ENCODE peak calls at places on chromosomes 2 and 18, in six cellular contexts. W is activated T-helper 9 cell treated with anti-CD3 and anti-CD28 coated beads, Interleukin-2, amount 50 U/mL, for 16 hours; J is adrenal gland; P is activated CD8-positive, alpha-beta T cell treated with anti-CD3 and anti-CD28 coated beads for 36 hours; I is NCI-H1092 treated with DMSO at 0.1 percent for 48 hours; X is NCI-H748 treated with DMSO at 0.1 percent for 48 hours. E is an unnamed sample.

GRCh38 chr2:204010611-204011560 is 74.3 kb downstream of the ICOS start:
- DNase-seq in I (no peak), P (no peak), W (no peak), X (no peak), J (no peak), E (no peak)

GRCh38 chr18:12934454-12935071 is 13.2 kb upstream of the SEH1L start:
- DNase-seq in J (peak; percentile 86), W (peak; percentile 61), P (peak; percentile 89), X (peak; percentile 46), I (peak; percentile 46), E (peak; percentile 87)

GRCh38 chr18:24055009-24055804 is 40.7 kb downstream of the TTC39C start:
- DNase-seq in J (no peak), X (no peak), W (no peak), I (no peak), P (no peak), E (no peak)

GRCh38 chr2:36294290-36294689 is 61.3 kb upstream of the CRIM1 start:
- DNase-seq in I (no peak), J (no peak), P (peak; percentile 42), W (peak; percentile 9), X (no peak), E (no peak)

GRCh38 chr2:236617796-236618195 is 48.2 kb downstream of the ACKR3 start:
- DNase-seq in X (no peak), W (no peak), I (no peak), J (no peak), P (no peak), E (no peak)

GRCh38 chr2:216229488-216229887 is 120.3 kb downstream of the XRCC5 start:
- DNase-seq in W (no peak), P (no peak), J (no peak), X (no peak), I (no peak), E (no peak)

GRCh38 chr18:47755102-47755456 is 175.4 kb downstream of the SMAD2 start:
- DNase-seq in W (no peak), J (no peak), P (no peak), X (no peak), I (no peak), E (no peak)

GRCh38 chr18:9631814-9632496 is 17.6 kb upstream of the PPP4R1 start:
- DNase-seq in W (no peak), J (no peak), I (no peak), X (no peak), P (no peak), E (no peak)

GRCh38 chr2:8993196-8993901 is 10.1 kb downstream of the MBOAT2 start:
- DNase-seq in P (no peak), X (no peak), J (no peak), I (no peak), W (no peak), E (no peak)

GRCh38 chr18:68520406-68521075 is 194.4 kb downstream of the TMX3 start:
- DNase-seq in W (no peak), I (no peak), P (no peak), J (no peak), X (no peak), E (no peak)

GRCh38 chr2:113126845-113127645 is at the start of gene IL1RN:
- DNase-seq in J (no peak), W (no peak), X (no peak), P (no peak), I (no peak), E (no peak)

GRCh38 chr2:688504-689076 is 11.4 kb upstream of the TMEM18 start:
- DNase-seq in W (no peak), P (no peak), X (no peak), J (no peak), I (no peak), E (no peak)

GRCh38 chr2:187644991-187645390 is 90.8 kb upstream of the TFPI start:
- DNase-seq in I (no peak), X (no peak), J (no peak), W (no peak), P (no peak), E (no peak)

GRCh38 chr2:98795903-98796676 is 65.2 kb upstream of the MGAT4A start:
- DNase-seq in J (no peak), P (no peak), W (no peak), X (no peak), I (no peak), E (no peak)

GRCh38 chr2:128638741-128639477 is 320.2 kb upstream of the HS6ST1 start:
- DNase-seq in W (no peak), I (no peak), J (no peak), X (no peak), P (no peak), E (peak; percentile 1)

GRCh38 chr18:34959211-34959829 is 81.9 kb upstream of the MAPRE2 start:
- DNase-seq in I (no peak), P (no peak), W (no peak), J (no peak), X (no peak), E (no peak)

GRCh38 chr18:50791599-50792438 is 28.0 kb downstream of the MRO start:
- DNase-seq in I (no peak), J (no peak), W (no peak), P (no peak), X (no peak), E (no peak)

E was measured in DND-41.